ENCODE peak calls at places on chromosomes 16 and 17, in four cellular contexts. One of them, this sample, is unnamed.

GRCh38 chr17:65662166-65662565 is 100.7 kb upstream of the AXIN2 start:
- DNase-seq in effector CD4-positive, alpha-beta T cell: no peak
- DNase-seq in AG04450: no peak
- DNase-seq in foreskin fibroblast: peak
- DNase-seq in this sample: no peak

GRCh38 chr16:61936522-61936921 is 99.7 kb downstream of the CDH8 start:
- DNase-seq in effector CD4-positive, alpha-beta T cell: no peak
- DNase-seq in AG04450: no peak
- DNase-seq in foreskin fibroblast: no peak
- DNase-seq in this sample: no peak

GRCh38 chr17:76473541-76473985 is 6.2 kb downstream of the AANAT start:
- DNase-seq in effector CD4-positive, alpha-beta T cell: no peak
- DNase-seq in AG04450: no peak
- DNase-seq in foreskin fibroblast: peak
- DNase-seq in this sample: no peak

GRCh38 chr17:56678249-56679144 is 85.0 kb downstream of the NOG start:
- DNase-seq in effector CD4-positive, alpha-beta T cell: no peak
- DNase-seq in AG04450: no peak
- DNase-seq in foreskin fibroblast: peak
- DNase-seq in this sample: no peak

GRCh38 chr17:7019839-7020519 is 2.9 kb upstream of the BCL6B start:
- DNase-seq in effector CD4-positive, alpha-beta T cell: no peak
- DNase-seq in AG04450: no peak
- DNase-seq in foreskin fibroblast: peak
- DNase-seq in this sample: no peak

GRCh38 chr16:28478511-28479180 is 6.5 kb upstream of the NPIPB7 start:
- DNase-seq in effector CD4-positive, alpha-beta T cell: no peak
- DNase-seq in AG04450: no peak
- DNase-seq in foreskin fibroblast: no peak
- DNase-seq in this sample: no peak

GRCh38 chr17:78844301-78845005 is 3.8 kb upstream of the USP36 start:
- DNase-seq in effector CD4-positive, alpha-beta T cell: no peak
- DNase-seq in AG04450: no peak
- DNase-seq in foreskin fibroblast: peak
- DNase-seq in this sample: no peak

GRCh38 chr16:68651136-68651535 is 6.0 kb downstream of the CDH3 start:
- DNase-seq in effector CD4-positive, alpha-beta T cell: no peak
- DNase-seq in AG04450: no peak
- DNase-seq in foreskin fibroblast: no peak
- DNase-seq in this sample: no peak

GRCh38 chr16:2963611-2964415 is at the start of gene KREMEN2:
- DNase-seq in effector CD4-positive, alpha-beta T cell: no peak
- DNase-seq in AG04450: no peak
- DNase-seq in foreskin fibroblast: peak
- DNase-seq in this sample: no peak

GRCh38 chr16:29111421-29111820 is 126.6 kb downstream of the LAT start:
- DNase-seq in effector CD4-positive, alpha-beta T cell: no peak
- DNase-seq in AG04450: no peak
- DNase-seq in foreskin fibroblast: no peak
- DNase-seq in this sample: no peak

GRCh38 chr16:3017806-3018506 is at the start of gene CLDN6:
- DNase-seq in effector CD4-positive, alpha-beta T cell: no peak
- DNase-seq in AG04450: no peak
- DNase-seq in foreskin fibroblast: no peak
- DNase-seq in this sample: peak

GRCh38 chr17:66002807-66003206 is 189.1 kb downstream of the CEP112 start:
- DNase-seq in effector CD4-positive, alpha-beta T cell: no peak
- DNase-seq in AG04450: no peak
- DNase-seq in foreskin fibroblast: no peak
- DNase-seq in this sample: no peak

GRCh38 chr17:83050651-83051422 is 28.6 kb upstream of the METRNL start:
- DNase-seq in effector CD4-positive, alpha-beta T cell: no peak
- DNase-seq in AG04450: no peak
- DNase-seq in foreskin fibroblast: no peak
- DNase-seq in this sample: no peak

GRCh38 chr17:2710804-2711607 is 558 bp downstream of the CLUH start:
- DNase-seq in effector CD4-positive, alpha-beta T cell: peak
- DNase-seq in AG04450: no peak
- DNase-seq in foreskin fibroblast: peak
- DNase-seq in this sample: no peak

GRCh38 chr16:11681526-11681925 is 13.3 kb downstream of the SNN start:
- DNase-seq in effector CD4-positive, alpha-beta T cell: no peak
- DNase-seq in AG04450: no peak
- DNase-seq in foreskin fibroblast: no peak
- DNase-seq in this sample: no peak

GRCh38 chr16:11722468-11722808 is 20.2 kb downstream of the TXNDC11 start:
- DNase-seq in effector CD4-positive, alpha-beta T cell: no peak
- DNase-seq in AG04450: no peak
- DNase-seq in foreskin fibroblast: no peak
- DNase-seq in this sample: no peak

GRCh38 chr16:85132456-85133289 is 20.4 kb upstream of the CIBAR2 start:
- DNase-seq in effector CD4-positive, alpha-beta T cell: no peak
- DNase-seq in AG04450: no peak
- DNase-seq in foreskin fibroblast: peak
- DNase-seq in this sample: no peak

GRCh38 chr16:29877266-29877961 is 14.4 kb upstream of the CDIPT start:
- DNase-seq in effector CD4-positive, alpha-beta T cell: no peak
- DNase-seq in AG04450: no peak
- DNase-seq in foreskin fibroblast: peak
- DNase-seq in this sample: no peak

GRCh38 chr17:1588781-1589585 is 26.4 kb upstream of the PITPNA start:
- DNase-seq in effector CD4-positive, alpha-beta T cell: no peak
- DNase-seq in AG04450: no peak
- DNase-seq in foreskin fibroblast: no peak
- DNase-seq in this sample: no peak

GRCh38 chr16:1469693-1470201 is 5.1 kb downstream of the CLCN7 start:
- DNase-seq in effector CD4-positive, alpha-beta T cell: no peak
- DNase-seq in AG04450: no peak
- DNase-seq in foreskin fibroblast: no peak
- DNase-seq in this sample: no peak

GRCh38 chr16:86508028-86508946 is 2.0 kb upstream of the FOXF1 start:
- DNase-seq in effector CD4-positive, alpha-beta T cell: no peak
- DNase-seq in AG04450: no peak
- DNase-seq in foreskin fibroblast: peak
- DNase-seq in this sample: no peak